ENCODE peak calls at places on chromosomes 12 and 14, in seven cellular contexts. O is gastrocnemius medialis, F is A549, T is lower leg skin, M is cardiac muscle cell, U is RWPE1, P is colonic mucosa. K is an unnamed sample.
A peak's percentile ranks its signal among the peaks of the same experiment; 100 is the strongest.

GRCh38 chr14:92253381-92253894 is 69.5 kb upstream of the SLC24A4 start:
- DNase-seq in T (no peak), P (no peak), O (no peak), U (no peak), F (peak; percentile 6), M (no peak), K (no peak)

GRCh38 chr14:34872822-34873590 is 2.2 kb downstream of the BAZ1A start:
- DNase-seq in T (peak; percentile 48), U (peak; percentile 68), O (no peak), F (peak; percentile 3), M (peak; percentile 59), P (peak; percentile 27), K (no peak)

GRCh38 chr14:24828486-24828885 is 194.5 kb upstream of the GZMB start:
- DNase-seq in U (no peak), P (no peak), F (no peak), O (no peak), T (no peak), M (no peak), K (no peak)

GRCh38 chr14:69571879-69572633 is 2.6 kb downstream of the CCDC177 start:
- DNase-seq in M (peak; percentile 55), F (peak; percentile 50), O (no peak), P (no peak), U (no peak), T (no peak), K (no peak)

GRCh38 chr12:21881950-21882349 is 59.3 kb downstream of the ABCC9 start:
- DNase-seq in F (no peak), T (no peak), M (peak; percentile 1), P (no peak), O (peak; percentile 59), U (no peak), K (no peak)

GRCh38 chr12:92242917-92243316 is 97.3 kb upstream of the BTG1 start:
- DNase-seq in O (peak; percentile 30), U (no peak), F (no peak), T (no peak), M (peak; percentile 82), P (no peak), K (no peak)

GRCh38 chr14:20501346-20501745 is 4.0 kb upstream of the RNASE10 start:
- DNase-seq in U (peak; percentile 24), T (no peak), P (no peak), M (no peak), F (peak; percentile 10), O (no peak), K (no peak)

GRCh38 chr12:6193853-6194815 is 6.1 kb upstream of the CD9 start:
- DNase-seq in T (no peak), O (no peak), U (peak; percentile 70), P (no peak), M (peak; percentile 33), F (peak; percentile 38), K (no peak)

GRCh38 chr14:27528328-27528727 is 930.5 kb upstream of the NOVA1 start:
- DNase-seq in F (peak; percentile 36), O (no peak), T (no peak), M (peak; percentile 24), U (peak; percentile 24), P (no peak), K (no peak)

GRCh38 chr14:92922883-92923743 is at the start of gene CHGA:
- DNase-seq in O (no peak), M (peak; percentile 55), P (peak; percentile 41), F (peak; percentile 38), T (no peak), U (peak; percentile 67), K (peak; percentile 83)

GRCh38 chr12:59808317-59808910 is 212.6 kb downstream of the SLC16A7 start:
- DNase-seq in P (no peak), T (no peak), U (peak; percentile 20), M (peak; percentile 62), F (peak; percentile 28), O (no peak), K (no peak)

GRCh38 chr14:32939254-32940065 is 781 bp downstream of the NPAS3 start:
- DNase-seq in F (no peak), O (peak; percentile 63), T (peak; percentile 56), M (peak; percentile 83), U (no peak), P (peak; percentile 62), K (peak; percentile 82)

GRCh38 chr12:51351913-51352532 is 5.5 kb upstream of the CELA1 start:
- DNase-seq in O (no peak), F (peak; percentile 76), P (peak; percentile 52), U (no peak), M (peak; percentile 84), T (no peak), K (no peak)

GRCh38 chr14:68111733-68112270 is 292.2 kb downstream of the RAD51B start:
- DNase-seq in T (no peak), M (no peak), U (no peak), F (no peak), P (peak; percentile 30), O (no peak), K (no peak)

GRCh38 chr12:75766263-75767160 is 255.1 kb upstream of the KRR1 start:
- DNase-seq in U (peak; percentile 51), M (peak; percentile 33), O (no peak), T (no peak), P (no peak), F (peak; percentile 92), K (no peak)

GRCh38 chr12:94795520-94795919 is 145.2 kb upstream of the TMCC3 start:
- DNase-seq in F (peak; percentile 42), U (peak; percentile 58), O (no peak), T (no peak), P (no peak), M (peak; percentile 45), K (no peak)

GRCh38 chr14:71695603-71696350 is 236.5 kb upstream of the RGS6 start:
- DNase-seq in P (no peak), U (no peak), T (no peak), F (no peak), M (no peak), O (no peak), K (no peak)

DNA sequence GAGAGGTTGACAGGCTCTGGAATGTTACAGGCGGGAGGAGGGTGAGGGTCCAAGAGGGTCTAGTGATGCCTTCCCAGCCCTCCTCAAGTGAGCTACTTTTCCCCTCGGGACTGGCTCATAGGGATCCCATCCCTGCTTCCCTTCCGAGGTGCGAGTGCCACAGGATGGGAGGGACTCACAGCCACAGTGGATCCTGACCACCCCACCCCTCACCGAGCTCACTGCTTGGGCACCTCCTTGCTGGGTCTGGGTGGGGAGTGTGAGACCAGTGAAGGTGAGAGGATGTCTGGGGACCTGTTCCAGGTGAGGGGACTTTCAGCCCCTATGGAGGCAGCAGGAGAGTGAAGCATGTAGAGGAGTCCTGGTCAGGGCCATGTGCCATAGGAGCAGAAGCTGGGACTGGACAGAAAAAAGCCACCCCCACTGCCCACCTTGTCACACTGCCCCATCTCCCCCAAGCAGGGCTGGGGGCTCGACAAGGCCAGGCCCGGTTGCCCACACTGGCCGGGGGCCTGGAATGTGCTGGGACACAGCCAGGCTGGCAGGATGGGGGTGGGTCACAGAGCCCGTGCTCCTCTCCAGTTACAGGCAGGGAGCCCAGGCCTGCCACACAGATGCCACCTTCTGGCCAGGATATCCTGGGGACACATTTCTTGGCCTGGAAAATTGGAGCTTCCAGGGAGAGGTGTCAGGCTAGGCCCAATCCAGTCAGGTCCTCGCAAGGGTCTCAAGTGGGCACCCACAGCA is 1.7 kb upstream of the TNS2 start:
- DNase-seq in T (no peak), O (peak; percentile 87), F (peak; percentile 84), P (peak; percentile 74), U (no peak), M (no peak), K (peak; percentile 70)
- TF ChIP-seq CTCF in T (no peak), O (peak; percentile 22), F (peak; percentile 57), P (no peak), U (peak; percentile 27), M (no peak), K (no peak)

DNA sequence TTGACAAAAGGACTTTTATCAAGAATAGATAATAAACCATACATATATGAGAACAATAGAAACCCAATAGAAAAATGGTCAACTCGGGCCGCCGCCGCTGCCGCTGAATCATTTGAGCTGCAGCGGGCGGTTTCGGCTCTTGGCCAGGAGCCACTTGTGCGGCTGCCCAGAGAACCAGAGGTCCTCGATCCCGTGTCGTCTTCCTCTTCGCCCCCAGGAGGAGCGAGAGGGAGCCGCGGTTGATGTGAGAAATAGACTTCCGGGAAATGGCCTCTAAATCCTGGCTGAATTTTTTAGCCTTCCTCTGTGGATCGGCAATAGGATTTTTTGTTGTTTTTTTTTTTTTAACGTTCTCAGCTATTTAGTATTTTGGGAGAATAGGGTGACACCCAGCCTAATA is 44.8 kb downstream of the CPSF6 start:
- DNase-seq in P (peak; percentile 65), O (peak; percentile 20), T (peak; percentile 49), M (peak; percentile 86), U (peak; percentile 52), F (peak; percentile 79), K (no peak)
- TF ChIP-seq CTCF in P (peak; percentile 12), O (no peak), T (no peak), M (peak; percentile 35), U (no peak), F (no peak), K (peak; percentile 53)

DNA sequence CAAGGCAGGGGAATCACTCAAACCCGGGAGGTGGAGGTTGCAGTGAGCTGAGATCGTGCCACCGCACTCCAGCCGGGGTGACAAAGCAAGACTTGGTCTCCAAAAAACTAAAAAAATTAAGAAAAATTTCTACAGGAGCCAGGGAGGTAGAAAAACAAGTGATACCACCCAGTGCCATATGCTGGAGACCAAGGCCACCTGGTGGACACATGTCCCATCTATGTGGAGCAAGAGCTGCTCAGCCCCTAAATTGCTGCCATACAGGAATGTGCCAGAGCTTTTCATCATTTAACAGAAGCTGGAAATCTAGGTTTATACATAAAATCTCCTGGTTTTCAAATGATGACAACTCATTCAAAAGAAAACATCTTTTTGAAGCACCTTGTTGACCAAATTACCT is 61.4 kb upstream of the ELK3 start:
- DNase-seq in U (no peak), P (no peak), F (peak; percentile 26), M (no peak), T (no peak), O (no peak), K (no peak)
- TF ChIP-seq CTCF in U (no peak), P (no peak), F (peak; percentile 14), M (no peak), T (no peak), O (peak; percentile 13), K (peak; percentile 44)

GRCh38 chr12:131830335-131831020 is 2.3 kb downstream of the MMP17 start:
- DNase-seq in M (peak; percentile 93), U (peak; percentile 63), F (peak; percentile 86), P (peak; percentile 53), T (peak; percentile 56), O (peak; percentile 42), K (no peak)
- TF ChIP-seq CTCF in M (peak; percentile 67), U (peak; percentile 77), F (peak; percentile 80), P (peak; percentile 16), T (no peak), O (peak; percentile 61), K (peak; percentile 67)

K was measured in type B pancreatic cell.